ENCODE peak calls at places on chromosomes 6 and 20, in seven cellular contexts. R is AG10803, K is kidney glomerular epithelial cell, M is body of pancreas, H is Daoy, V is NCI-H1694 treated with DMSO at 0.1 percent for 48 hours, G is nephron progenitor cell. L is an unnamed sample.

GRCh38 chr6:1622220-1622841 is 12.6 kb downstream of the FOXC1 start:
- DNase-seq in V (no peak), M (no peak), R (peak; percentile 16), G (no peak), H (no peak), K (peak; percentile 42), L (no peak)

GRCh38 chr6:121932071-121933009 is 467.1 kb upstream of the HSF2 start:
- DNase-seq in R (peak; percentile 99), H (peak; percentile 78), G (peak; percentile 70), M (no peak), V (no peak), K (no peak), L (no peak)

GRCh38 chr6:75855047-75855446 is 106.0 kb downstream of the MYO6 start:
- DNase-seq in M (peak; percentile 82), V (peak; percentile 8), R (peak; percentile 64), K (peak; percentile 1), G (peak; percentile 37), H (peak; percentile 54), L (peak; percentile 10)

GRCh38 chr20:57440678-57441509 is 49.7 kb downstream of the RBM38 start:
- DNase-seq in H (no peak), M (peak; percentile 88), G (no peak), K (no peak), R (peak; percentile 85), V (no peak), L (no peak)

GRCh38 chr6:125682939-125683338 is 66.5 kb upstream of the HEY2 start:
- DNase-seq in G (no peak), K (no peak), M (no peak), R (no peak), V (no peak), H (no peak), L (no peak)

GRCh38 chr6:47097092-47097945 is 55.2 kb upstream of the ADGRF1 start:
- DNase-seq in V (peak; percentile 55), H (peak; percentile 85), M (peak; percentile 80), R (peak; percentile 81), G (peak; percentile 48), K (peak; percentile 71), L (no peak)

GRCh38 chr6:147522597-147522996 is 14.1 kb downstream of the SAMD5 start:
- DNase-seq in K (no peak), G (no peak), R (no peak), M (no peak), V (no peak), H (no peak), L (no peak)

GRCh38 chr6:169810066-169810989 is 58.9 kb downstream of the ERMARD start:
- DNase-seq in K (no peak), V (no peak), M (no peak), R (no peak), G (no peak), H (peak; percentile 23), L (no peak)

GRCh38 chr6:15882345-15882744 is 219.5 kb upstream of the DTNBP1 start:
- DNase-seq in R (no peak), M (no peak), K (no peak), G (no peak), H (no peak), V (no peak), L (no peak)